ENCODE peak calls at places on chromosome 1, in four cellular contexts. W is transverse colon, E is sigmoid colon, F is suprapubic skin. A is an unnamed sample.
A peak's percentile ranks its signal among the peaks of the same experiment; 100 is the strongest.

GRCh38 chr1:29136463-29136915 is 12.8 kb upstream of the TMEM200B start:
- DNase-seq in W (no peak), E (no peak), F (no peak), A (no peak)

GRCh38 chr1:173190101-173190895 is 16.8 kb downstream of the TNFSF4 start:
- DNase-seq in F (peak; percentile 82), E (peak; percentile 91), W (peak; percentile 79), A (no peak)

GRCh38 chr1:85935234-85935633 is 221.3 kb downstream of the COL24A1 start:
- DNase-seq in W (no peak), E (no peak), F (no peak), A (no peak)

GRCh38 chr1:63327417-63328139 is 5.2 kb downstream of the FOXD3 start:
- DNase-seq in W (peak; percentile 64), E (peak; percentile 77), F (peak; percentile 65), A (no peak)

GRCh38 chr1:31244326-31244725 is 4.6 kb upstream of the NKAIN1 start:
- DNase-seq in F (no peak), E (no peak), W (no peak), A (no peak)

GRCh38 chr1:212915245-212916091 is 34.9 kb upstream of the VASH2 start:
- DNase-seq in F (no peak), W (no peak), E (peak; percentile 81), A (no peak)

GRCh38 chr1:109634771-109635750 is 15.4 kb downstream of the AMPD2 start:
- DNase-seq in E (peak; percentile 62), W (no peak), F (no peak), A (peak; percentile 81)

GRCh38 chr1:40438391-40439015 is 11.8 kb upstream of the ZFP69B start:
- DNase-seq in F (no peak), W (no peak), E (no peak), A (no peak)

GRCh38 chr1:170214117-170214979 is 68.6 kb downstream of the NTMT2 start:
- DNase-seq in E (no peak), W (no peak), F (no peak), A (no peak)

GRCh38 chr1:21337931-21338567 is 47.8 kb upstream of the ECE1 start:
- DNase-seq in F (peak; percentile 97), W (peak; percentile 79), E (peak; percentile 98), A (no peak)

GRCh38 chr1:236416165-236416564 is 22.1 kb downstream of the EDARADD start:
- DNase-seq in E (no peak), F (no peak), W (no peak), A (no peak)

GRCh38 chr1:83967336-83967735 is 31.6 kb downstream of the TTLL7 start:
- DNase-seq in W (no peak), E (no peak), F (no peak), A (no peak)

GRCh38 chr1:44592208-44593145 is 81.8 kb downstream of the TMEM53 start:
- DNase-seq in E (no peak), W (no peak), F (no peak), A (no peak)

GRCh38 chr1:162560303-162561036 is 1.1 kb upstream of the UAP1 start:
- DNase-seq in F (no peak), W (no peak), E (no peak), A (no peak)

GRCh38 chr1:244350027-244350426 is 101.7 kb downstream of the ADSS2 start:
- DNase-seq in W (no peak), E (no peak), F (no peak), A (no peak)

GRCh38 chr1:31822766-31823165 is 6.9 kb upstream of the SPOCD1 start:
- DNase-seq in E (no peak), F (no peak), W (no peak), A (no peak)

GRCh38 chr1:152388889-152389288 is 25.2 kb downstream of the CRNN start:
- DNase-seq in E (no peak), W (no peak), F (no peak), A (no peak)

GRCh38 chr1:168261390-168261789 is 19.3 kb upstream of the TBX19 start:
- DNase-seq in E (no peak), W (no peak), F (no peak), A (no peak)

GRCh38 chr1:234925440-234926251 is 203.0 kb downstream of the TOMM20 start:
- DNase-seq in E (no peak), F (no peak), W (no peak), A (peak; percentile 83)

GRCh38 chr1:233010164-233010563 is 59.8 kb downstream of the NTPCR start:
- DNase-seq in W (no peak), E (no peak), F (no peak), A (no peak)

GRCh38 chr1:31216016-31216415 is 23.7 kb downstream of the NKAIN1 start:
- DNase-seq in W (peak; percentile 70), E (no peak), F (no peak), A (no peak)

GRCh38 chr1:44447051-44447806 is 42.2 kb downstream of the RNF220 start:
- DNase-seq in F (no peak), W (no peak), E (no peak), A (no peak)

GRCh38 chr1:244920911-244921310 is 56.6 kb upstream of the HNRNPU start:
- DNase-seq in F (no peak), E (no peak), W (no peak), A (no peak)

GRCh38 chr1:118366296-118366695 is 181.3 kb upstream of the SPAG17 start:
- DNase-seq in F (no peak), W (no peak), E (no peak), A (no peak)

GRCh38 chr1:46622341-46622740 is 5.7 kb upstream of the MOB3C start:
- DNase-seq in E (peak; percentile 68), F (no peak), W (peak; percentile 60), A (no peak)

GRCh38 chr1:212413902-212414327 is 771 bp downstream of the PACC1 start:
- DNase-seq in F (no peak), E (no peak), W (no peak), A (no peak)

GRCh38 chr1:247385283-247385682 is 30.7 kb upstream of the NLRP3 start:
- DNase-seq in E (no peak), F (no peak), W (no peak), A (no peak)

GRCh38 chr1:115461526-115461925 is 123.5 kb upstream of the NGF start:
- DNase-seq in F (no peak), W (no peak), E (no peak), A (no peak)

GRCh38 chr1:32431736-32432400 is 33.0 kb upstream of the ZBTB8B start:
- DNase-seq in W (no peak), F (no peak), E (no peak), A (no peak)

GRCh38 chr1:159580340-159580739 is 7.3 kb upstream of the APCS start:
- DNase-seq in F (no peak), E (no peak), W (no peak), A (no peak)

GRCh38 chr1:10979483-10979920 is 33.0 kb upstream of the TARDBP start:
- DNase-seq in E (peak; percentile 82), F (peak; percentile 75), W (peak; percentile 42), A (no peak)
- H3K27ac ChIP-seq in E (peak overlapping the region; percentile 80), F (peak overlapping the region; percentile 85), W (peak overlapping the region; percentile 74), A (no peak overlapping the region)

DNA sequence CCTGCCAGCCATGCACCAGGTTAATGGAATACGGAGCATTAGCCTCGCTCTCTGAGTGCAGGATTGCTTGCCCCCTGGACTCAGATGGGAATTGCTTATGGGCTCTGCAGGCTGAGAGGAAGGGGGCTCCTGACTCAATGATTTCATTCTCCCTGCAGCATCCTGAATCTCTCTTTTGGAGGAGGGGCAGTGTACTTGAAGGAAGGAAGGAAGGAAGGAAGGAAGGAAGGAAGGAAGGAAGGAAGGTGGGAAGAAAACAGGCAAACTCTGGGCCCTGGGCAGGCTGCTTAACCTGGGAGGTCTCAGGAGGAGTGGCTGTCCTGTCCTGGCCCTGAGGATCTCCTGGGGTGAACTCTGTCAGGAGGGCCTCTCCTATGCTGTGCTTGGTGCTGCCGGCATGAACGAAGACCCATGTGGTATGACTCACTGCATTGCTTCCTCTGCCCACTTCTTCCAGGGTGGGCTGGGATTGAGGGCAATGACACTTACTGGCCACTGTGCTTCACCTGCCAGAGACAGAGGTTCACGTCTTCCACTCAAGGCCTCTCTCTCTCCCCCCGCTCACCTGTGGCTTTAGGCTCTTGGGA is 257.1 kb upstream of the CSF3R start:
- DNase-seq in E (peak; percentile 29), W (no peak), F (no peak), A (no peak)
- TF ChIP-seq POLR2AphosphoS5 in E (no peak), W (no peak), F (no peak), A (no peak)

DNA sequence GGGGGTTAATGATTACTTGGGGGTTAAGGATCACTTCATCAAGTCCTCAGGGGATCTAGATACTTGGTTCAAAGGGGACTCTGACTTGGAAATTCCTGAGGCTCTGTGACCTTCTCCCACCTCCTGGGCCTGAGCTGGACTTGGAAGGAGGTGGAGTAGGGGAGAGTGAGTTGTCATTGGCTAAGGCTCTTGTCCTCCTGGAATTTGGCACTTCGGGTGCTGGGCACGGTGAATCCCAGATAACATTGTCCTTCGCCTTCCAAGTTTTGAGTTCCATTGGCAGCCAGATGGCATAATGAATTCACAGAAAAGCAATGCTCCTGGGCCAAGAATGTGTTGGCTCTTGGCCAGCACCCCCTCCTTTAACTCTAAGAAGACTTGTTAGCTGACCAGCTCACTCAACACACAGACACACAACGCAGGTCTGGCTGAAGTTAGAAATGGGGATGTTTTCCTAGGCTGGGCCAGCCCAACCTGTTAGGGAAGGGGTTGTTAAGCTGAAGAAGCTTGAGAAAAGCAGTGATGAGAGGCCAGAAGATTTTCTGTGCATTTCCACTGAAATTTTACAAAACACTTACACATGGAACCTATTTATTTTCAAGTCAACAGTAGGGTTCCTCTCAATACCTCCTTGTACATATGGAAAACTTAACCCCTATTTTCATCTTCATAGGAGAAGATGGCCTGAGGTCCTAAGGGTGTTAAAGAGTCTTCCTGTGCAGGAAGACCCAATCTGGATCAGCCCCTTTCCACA is 29.6 kb downstream of the SLC26A9 start:
- DNase-seq in E (no peak), F (no peak), W (no peak), A (no peak)
- H3K27ac ChIP-seq in E (no peak overlapping the region), F (no peak overlapping the region), W (no peak overlapping the region), A (no peak overlapping the region)

GRCh38 chr1:112778136-112778535 is 63.0 kb upstream of the PPM1J start:
- DNase-seq in F (no peak), W (no peak), E (no peak), A (no peak)

GRCh38 chr1:112788561-112788960 is 73.4 kb upstream of the PPM1J start:
- DNase-seq in E (no peak), F (no peak), W (no peak), A (no peak)

GRCh38 chr1:112783059-112783458 is 67.9 kb upstream of the PPM1J start:
- DNase-seq in E (no peak), W (no peak), F (no peak), A (no peak)
- TF ChIP-seq POLR2AphosphoS5 in E (no peak), W (no peak), F (no peak), A (no peak)

GRCh38 chr1:9588551-9589143 is at the start of gene TMEM201:
- DNase-seq in W (peak; percentile 97), E (peak; percentile 96), F (peak; percentile 93), A (peak; percentile 88)

GRCh38 chr1:9590945-9591668 is 2.4 kb downstream of the TMEM201 start:
- DNase-seq in W (no peak), E (no peak), F (no peak), A (no peak)

GRCh38 chr1:9590201-9590600 is 1.5 kb downstream of the TMEM201 start:
- DNase-seq in E (no peak), W (no peak), F (no peak), A (no peak)

GRCh38 chr1:9589144-9589718 is 520 bp downstream of the TMEM201 start:
- DNase-seq in F (no peak), E (no peak), W (peak; percentile 46), A (no peak)

GRCh38 chr1:9589719-9590157 is 1.0 kb downstream of the TMEM201 start:
- DNase-seq in F (no peak), E (peak; percentile 54), W (no peak), A (no peak)
- H3K27ac ChIP-seq in F (no peak overlapping the region), E (peak overlapping the region; percentile 82), W (peak overlapping the region; percentile 74), A (peak overlapping the region; percentile 44)

A was measured in vagina.